ENCODE peak calls at places on chromosomes 2 and 18, in ten cellular contexts. S is IMR-90; K is MM.1S; C is fibroblast of lung; X is coronary artery; T is tibial artery; B is PC-9; Y is astrocyte; I is CD8-positive, alpha-beta T cell; H is A549. L is an unnamed sample.

GRCh38 chr2:56128235-56128634 is 55.6 kb upstream of the CCDC85A start:
- DNase-seq in S (no peak), K (no peak), C (no peak), X (no peak), T (no peak), B (no peak), Y (no peak), I (no peak), H (no peak), L (no peak)

GRCh38 chr2:41911033-41911432 is 136.8 kb upstream of the PKDCC start:
- DNase-seq in S (no peak), K (no peak), C (no peak), X (no peak), T (no peak), B (no peak), Y (no peak), I (no peak), H (no peak), L (no peak)

GRCh38 chr2:119207447-119207846 is 16.2 kb upstream of the STEAP3 start:
- DNase-seq in S (no peak), K (no peak), C (no peak), X (no peak), T (no peak), B (no peak), Y (no peak), I (no peak), H (no peak), L (no peak)

GRCh38 chr2:44362207-44363015 is 664 bp downstream of the CAMKMT start:
- DNase-seq in S (peak), K (peak), C (peak), X (peak), T (peak), B (no peak), Y (peak), I (peak), H (peak), L (peak)

GRCh38 chr2:229952256-229952835 is 30.0 kb downstream of the FBXO36 start:
- DNase-seq in S (no peak), K (no peak), C (no peak), X (no peak), T (no peak), B (no peak), Y (no peak), I (no peak), H (no peak), L (no peak)

GRCh38 chr18:2978626-2979025 is 34.3 kb downstream of the LPIN2 start:
- DNase-seq in S (peak), K (peak), C (peak), X (no peak), T (no peak), B (no peak), Y (peak), I (no peak), H (peak), L (no peak)

GRCh38 chr2:24815171-24815570 is 21.9 kb downstream of the CENPO start:
- DNase-seq in S (no peak), K (no peak), C (no peak), X (no peak), T (no peak), B (no peak), Y (no peak), I (no peak), H (no peak), L (no peak)

GRCh38 chr2:39743170-39743851 is 35.7 kb downstream of the THUMPD2 start:
- DNase-seq in S (peak), K (no peak), C (peak), X (no peak), T (no peak), B (no peak), Y (peak), I (no peak), H (no peak), L (peak)

GRCh38 chr2:133837441-133838090 is 269.3 kb upstream of the NCKAP5 start:
- DNase-seq in S (peak), K (no peak), C (peak), X (no peak), T (no peak), B (no peak), Y (peak), I (no peak), H (no peak), L (no peak)

GRCh38 chr2:64698068-64698645 is 44.4 kb upstream of the SERTAD2 start:
- DNase-seq in S (no peak), K (no peak), C (no peak), X (no peak), T (no peak), B (no peak), Y (no peak), I (no peak), H (no peak), L (no peak)

GRCh38 chr2:162888641-162889040 is 50.1 kb upstream of the KCNH7 start:
- DNase-seq in S (no peak), K (peak), C (no peak), X (no peak), T (no peak), B (no peak), Y (peak), I (no peak), H (no peak), L (no peak)

GRCh38 chr18:54222922-54223567 is 1.4 kb downstream of the MBD2 start:
- DNase-seq in S (no peak), K (peak), C (no peak), X (no peak), T (no peak), B (peak), Y (no peak), I (peak), H (no peak), L (peak)

GRCh38 chr2:140589696-140590095 is 1541.1 kb downstream of the LRP1B start:
- DNase-seq in S (no peak), K (no peak), C (peak), X (no peak), T (no peak), B (no peak), Y (peak), I (no peak), H (no peak), L (no peak)

GRCh38 chr2:46361920-46362666 is 64.9 kb downstream of the EPAS1 start:
- DNase-seq in S (no peak), K (no peak), C (no peak), X (no peak), T (no peak), B (no peak), Y (no peak), I (no peak), H (no peak), L (no peak)

DNA sequence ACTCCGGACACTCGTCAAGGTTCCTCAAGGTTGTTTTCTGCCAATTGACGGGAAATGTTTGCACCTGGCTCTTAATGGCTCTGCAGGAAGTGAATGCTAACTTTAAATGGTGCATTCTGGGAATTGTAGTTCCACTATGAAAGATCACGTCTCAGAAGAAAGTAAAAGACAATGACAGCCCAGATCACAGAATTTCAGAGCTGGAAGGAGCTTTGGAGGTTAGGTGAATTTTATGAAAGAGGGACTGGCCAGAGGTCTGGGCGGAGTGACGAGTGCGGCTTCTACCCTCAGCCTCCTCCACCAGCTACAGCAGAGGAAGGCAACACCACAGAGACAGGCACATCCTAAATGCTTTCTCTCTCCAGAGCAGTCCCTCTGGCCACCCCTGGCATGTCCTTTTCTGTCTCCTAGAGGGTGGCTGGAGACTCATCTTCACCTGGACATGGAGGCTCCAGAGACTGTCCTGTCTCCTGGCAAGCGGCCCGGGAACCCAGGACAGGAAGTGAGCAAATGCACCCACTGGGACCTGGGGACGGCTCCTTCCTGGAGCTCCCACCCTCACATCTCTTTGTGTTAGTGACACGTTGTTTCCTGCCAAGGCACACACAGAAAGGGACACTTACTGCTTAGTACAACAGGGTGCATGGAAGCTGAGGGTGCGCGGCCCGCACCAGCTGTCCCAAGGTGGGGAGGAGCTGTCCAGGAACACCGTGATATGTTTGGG is 19.4 kb downstream of the THAP4 start:
- DNase-seq in S (no peak), K (peak), C (no peak), X (no peak), T (no peak), B (no peak), Y (no peak), I (peak), H (no peak), L (no peak)
- H3K27ac ChIP-seq in S (no peak), K (no peak), C (no peak), X (no peak), T (no peak), B (no peak), Y (peak), I (peak), H (no peak), L (peak)

GRCh38 chr18:61595615-61596014 is 262.4 kb downstream of the CDH20 start:
- DNase-seq in S (no peak), K (no peak), C (peak), X (no peak), T (no peak), B (no peak), Y (peak), I (no peak), H (no peak), L (no peak)
- H3K27ac ChIP-seq in S (no peak), K (no peak), C (no peak), X (no peak), T (peak), B (no peak), Y (no peak), I (no peak), H (no peak), L (no peak)

DNA sequence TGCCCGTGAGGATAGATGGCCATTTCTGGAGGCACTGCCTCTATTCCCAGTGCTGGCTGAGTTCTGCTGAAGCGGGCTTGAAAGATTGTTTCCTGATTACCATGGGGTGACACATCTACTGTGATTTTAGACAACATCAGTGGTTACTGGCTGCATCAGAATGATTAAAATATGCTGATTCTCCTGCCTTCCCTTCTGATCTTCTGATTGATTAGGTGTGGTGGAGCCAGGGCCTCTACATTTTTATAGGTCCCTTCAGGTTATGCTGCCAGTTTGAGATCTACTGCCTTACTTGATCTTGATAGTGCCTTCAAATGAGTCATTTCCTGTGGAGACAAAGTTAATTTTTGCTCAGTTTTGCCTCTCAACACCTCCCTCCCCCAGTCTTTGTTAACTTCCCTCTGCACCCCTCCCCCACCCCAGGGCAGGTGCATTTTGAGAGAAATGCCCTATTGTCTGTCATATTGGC is 31.6 kb upstream of the SNORC start:
- DNase-seq in S (peak), K (peak), C (no peak), X (no peak), T (no peak), B (peak), Y (peak), I (peak), H (no peak), L (peak)
- H3K27ac ChIP-seq in S (no peak), K (peak), C (no peak), X (no peak), T (no peak), B (peak), Y (no peak), I (peak), H (peak), L (no peak)

DNA sequence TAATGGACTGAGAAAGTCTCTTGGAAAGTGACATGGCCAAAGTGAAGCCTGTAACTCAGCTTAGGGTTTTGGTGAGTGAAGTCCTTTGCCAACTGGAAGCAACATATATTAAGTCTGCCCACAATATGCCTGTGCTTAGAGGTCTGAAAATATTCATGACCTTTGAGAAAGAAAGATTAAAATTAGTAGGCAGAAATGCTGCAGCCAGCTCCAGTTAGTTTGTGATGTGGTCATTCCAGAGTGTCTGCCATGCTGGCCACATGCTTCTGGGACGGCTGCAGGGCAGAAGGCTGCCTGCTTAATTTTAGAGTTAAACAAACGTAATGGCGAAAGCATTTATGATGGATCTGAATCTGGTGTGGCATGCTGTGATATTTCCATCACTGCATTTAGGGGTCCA is 95.4 kb downstream of the FHOD3 start:
- DNase-seq in S (no peak), K (no peak), C (no peak), X (peak), T (no peak), B (no peak), Y (no peak), I (no peak), H (no peak), L (no peak)
- H3K27ac ChIP-seq in S (no peak), K (no peak), C (no peak), X (no peak), T (peak), B (no peak), Y (no peak), I (no peak), H (no peak), L (no peak)

DNA sequence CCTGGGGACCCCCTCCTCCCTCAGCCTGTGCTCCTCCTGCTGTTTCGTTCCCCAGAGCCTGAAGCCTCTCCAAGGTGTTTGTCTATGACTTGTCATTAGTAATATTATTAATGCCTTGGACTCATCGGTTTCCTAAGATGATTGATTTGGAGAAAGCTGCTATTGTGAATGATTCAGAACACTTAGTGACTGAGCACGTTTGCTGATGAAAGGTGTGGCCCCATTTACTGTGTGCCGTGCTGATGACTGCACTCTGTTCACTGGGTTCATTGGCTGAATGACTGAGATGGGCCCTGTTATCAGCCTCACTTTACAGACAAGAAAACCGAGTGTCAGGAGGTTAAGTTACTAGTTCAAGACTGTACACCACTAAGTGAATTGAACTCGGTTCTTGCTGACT is 111.4 kb downstream of the SPP2 start:
- DNase-seq in S (no peak), K (no peak), C (no peak), X (no peak), T (no peak), B (no peak), Y (no peak), I (no peak), H (no peak), L (peak)
- H3K27ac ChIP-seq in S (no peak), K (no peak), C (no peak), X (no peak), T (no peak), B (peak), Y (no peak), I (no peak), H (peak), L (no peak)

GRCh38 chr2:105384861-105385260 is 14.0 kb downstream of the FHL2 start:
- DNase-seq in S (no peak), K (peak), C (no peak), X (no peak), T (no peak), B (no peak), Y (no peak), I (no peak), H (no peak), L (no peak)
- H3K27ac ChIP-seq in S (peak), K (peak), C (peak), X (no peak), T (no peak), B (no peak), Y (no peak), I (no peak), H (no peak), L (no peak)

L was measured in RWPE1.